ENCODE peak calls at places on chromosomes 11 and 22, in five cellular contexts. Q is choroid plexus epithelial cell, G is AG10803, R is tibial nerve, Z is lung. F is an unnamed sample.

GRCh38 chr11:13343931-13344717 is 66.5 kb downstream of the BMAL1 start:
- DNase-seq in G (peak; percentile 76), R (peak; percentile 87), Z (peak; percentile 77), Q (peak; percentile 87), F (peak; percentile 85)

GRCh38 chr11:76995177-76995576 is 39.0 kb upstream of the B3GNT6 start:
- DNase-seq in G (no peak), Z (no peak), Q (no peak), R (no peak), F (no peak)

GRCh38 chr22:31626427-31627150 is 35.4 kb downstream of the PISD start:
- DNase-seq in Z (no peak), Q (peak; percentile 37), G (no peak), R (no peak), F (peak; percentile 37)

GRCh38 chr11:82356316-82356715 is 377.3 kb downstream of the FAM181B start:
- DNase-seq in R (no peak), Z (no peak), G (no peak), Q (no peak), F (no peak)

GRCh38 chr11:115605397-115606222 is 101.4 kb upstream of the CADM1 start:
- DNase-seq in Q (no peak), Z (no peak), R (no peak), G (no peak), F (no peak)

GRCh38 chr11:62479631-62480201 is 60.9 kb downstream of the SCGB1A1 start:
- DNase-seq in R (peak; percentile 16), G (no peak), Q (no peak), Z (no peak), F (no peak)

GRCh38 chr11:106012744-106013143 is 9.3 kb downstream of the MSANTD4 start:
- DNase-seq in Q (peak; percentile 91), R (no peak), Z (no peak), G (peak; percentile 23), F (peak; percentile 88)

GRCh38 chr11:69640995-69641581 is at the start of gene CCND1:
- DNase-seq in R (peak; percentile 32), G (peak; percentile 92), Q (peak; percentile 96), Z (peak; percentile 75), F (peak; percentile 94)

GRCh38 chr22:47569389-47570299 is 807.2 kb downstream of the TBC1D22A start:
- DNase-seq in R (no peak), Z (no peak), G (no peak), Q (no peak), F (no peak)

GRCh38 chr11:126603486-126603885 is 248.0 kb downstream of the ST3GAL4 start:
- DNase-seq in R (no peak), G (no peak), Z (no peak), Q (no peak), F (no peak)

GRCh38 chr11:115422013-115422697 is 82.1 kb downstream of the CADM1 start:
- DNase-seq in Z (no peak), R (no peak), G (no peak), Q (no peak), F (no peak)

GRCh38 chr11:73187854-73188253 is 30.2 kb upstream of the P2RY2 start:
- DNase-seq in G (no peak), R (no peak), Z (no peak), Q (no peak), F (no peak)

GRCh38 chr11:45091563-45092392 is 54.7 kb upstream of the PRDM11 start:
- DNase-seq in G (peak; percentile 77), Q (peak; percentile 37), R (no peak), Z (no peak), F (peak; percentile 67)

GRCh38 chr11:46446343-46446751 is 54.8 kb upstream of the CHRM4 start:
- DNase-seq in Z (no peak), R (no peak), Q (peak; percentile 60), G (peak; percentile 34), F (no peak)

GRCh38 chr11:108654994-108655631 is 9.8 kb upstream of the DDX10 start:
- DNase-seq in R (no peak), G (peak; percentile 67), Q (peak; percentile 79), Z (no peak), F (peak; percentile 72)

GRCh38 chr22:21657361-21658118 is 8.3 kb upstream of the PPIL2 start:
- DNase-seq in R (no peak), G (peak; percentile 19), Q (no peak), Z (peak; percentile 66), F (peak; percentile 18)

GRCh38 chr11:43577566-43578264 is 102.8 kb upstream of the HSD17B12 start:
- DNase-seq in Q (no peak), G (no peak), R (no peak), Z (no peak), F (no peak)

GRCh38 chr11:43578346-43579170 is 102.0 kb upstream of the HSD17B12 start:
- DNase-seq in Q (no peak), Z (no peak), R (no peak), G (peak; percentile 46), F (peak; percentile 39)

GRCh38 chr11:43575931-43576833 is 104.4 kb upstream of the HSD17B12 start:
- DNase-seq in R (no peak), Z (no peak), G (no peak), Q (no peak), F (peak; percentile 6)

GRCh38 chr11:43574949-43575915 is 105.3 kb upstream of the HSD17B12 start:
- DNase-seq in R (no peak), Q (peak; percentile 53), G (peak; percentile 51), Z (no peak), F (peak; percentile 68)

GRCh38 chr11:43576834-43577521 is 103.6 kb upstream of the HSD17B12 start:
- DNase-seq in Q (peak; percentile 60), R (peak; percentile 26), Z (no peak), G (peak; percentile 46), F (peak; percentile 62)
- TF ChIP-seq CTCF in Q (peak; percentile 67), R (no peak), Z (no peak), G (peak; percentile 49), F (peak; percentile 35)

DNA sequence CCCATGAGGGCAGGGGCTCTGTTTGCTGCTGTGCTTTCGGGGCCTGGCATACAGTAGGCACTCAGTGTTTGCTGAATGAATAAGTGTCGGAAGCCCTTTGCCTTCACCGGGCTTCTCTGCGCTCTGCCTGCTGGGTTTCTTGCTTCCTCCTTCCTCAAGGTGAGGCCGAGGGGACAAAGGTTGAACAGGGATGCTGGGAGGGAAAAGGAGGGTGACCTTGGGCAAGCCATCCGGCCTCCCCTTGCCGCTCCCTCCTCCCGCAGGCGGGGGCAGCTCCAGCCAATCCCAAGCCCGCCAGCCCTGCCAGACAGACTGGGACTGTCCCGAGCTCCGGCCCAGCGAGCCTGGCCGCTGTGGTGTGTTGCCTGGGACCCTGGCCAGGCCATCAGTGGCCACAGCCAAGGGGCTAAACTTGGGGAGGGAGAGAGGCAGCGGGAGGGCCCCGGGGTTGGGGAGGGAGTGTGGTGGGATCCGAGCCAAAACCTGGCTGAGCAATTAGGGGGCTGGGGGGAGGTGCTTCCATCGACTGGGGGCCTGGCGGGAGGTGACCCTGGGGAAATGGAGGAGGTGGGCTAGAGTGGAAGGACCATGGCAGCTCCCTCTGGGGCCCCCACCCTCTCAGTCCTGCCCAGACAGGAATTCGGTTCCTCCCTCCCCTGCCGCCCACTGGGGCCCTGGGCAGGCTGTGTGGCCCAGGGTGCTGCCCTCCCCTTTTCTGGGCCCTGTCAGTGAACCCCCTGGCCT is 3.3 kb upstream of the RCOR2 start:
- DNase-seq in Z (peak; percentile 45), R (no peak), G (peak; percentile 37), Q (no peak), F (peak; percentile 20)
- H3K4me3 ChIP-seq in Z (no peak overlapping the region), R (no peak overlapping the region), G (no peak overlapping the region), Q (no peak overlapping the region), F (no peak overlapping the region)

GRCh38 chr11:67044496-67044895 is 12.2 kb upstream of the RHOD start:
- DNase-seq in Z (no peak), R (no peak), Q (peak; percentile 49), G (no peak), F (no peak)
- TF ChIP-seq CTCF in Z (no peak), R (no peak), Q (peak; percentile 25), G (no peak), F (no peak)

DNA sequence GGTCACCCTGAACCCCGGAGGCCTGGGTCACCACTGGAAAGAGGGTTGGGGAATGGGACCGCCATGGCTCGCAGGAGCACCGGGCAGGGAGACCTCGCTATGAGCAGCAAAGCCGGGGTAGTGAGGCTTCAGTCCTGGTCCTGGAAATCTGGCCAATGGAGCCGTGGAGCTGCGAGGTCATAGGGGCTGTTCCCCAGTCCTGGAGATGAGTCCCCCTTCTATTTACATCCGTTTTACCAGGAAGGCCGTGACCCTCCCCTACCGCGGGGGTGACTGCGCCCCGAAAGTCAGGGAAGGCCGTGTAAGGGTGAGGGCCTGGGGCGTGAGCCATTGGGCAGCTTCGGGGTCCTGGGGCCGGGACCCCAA is 449 bp downstream of the PIDD1 start:
- DNase-seq in R (no peak), Z (no peak), G (no peak), Q (no peak), F (no peak)
- H3K4me3 ChIP-seq in R (peak overlapping the region; percentile 24), Z (peak overlapping the region; percentile 34), G (peak overlapping the region; percentile 65), Q (peak overlapping the region; percentile 64), F (peak overlapping the region; percentile 58)

GRCh38 chr22:41254230-41254629 is 13.5 kb upstream of the CHADL start:
- DNase-seq in Q (no peak), Z (no peak), G (no peak), R (no peak), F (no peak)

GRCh38 chr22:41256898-41257260 is 16.1 kb upstream of the CHADL start:
- DNase-seq in R (no peak), Q (peak; percentile 94), G (no peak), Z (no peak), F (peak; percentile 21)

GRCh38 chr22:41257696-41258095 is 17.0 kb upstream of the CHADL start:
- DNase-seq in G (no peak), Q (no peak), Z (no peak), R (no peak), F (no peak)

GRCh38 chr22:41252365-41252764 is 11.6 kb upstream of the CHADL start:
- DNase-seq in Q (no peak), R (no peak), G (no peak), Z (no peak), F (no peak)

DNA sequence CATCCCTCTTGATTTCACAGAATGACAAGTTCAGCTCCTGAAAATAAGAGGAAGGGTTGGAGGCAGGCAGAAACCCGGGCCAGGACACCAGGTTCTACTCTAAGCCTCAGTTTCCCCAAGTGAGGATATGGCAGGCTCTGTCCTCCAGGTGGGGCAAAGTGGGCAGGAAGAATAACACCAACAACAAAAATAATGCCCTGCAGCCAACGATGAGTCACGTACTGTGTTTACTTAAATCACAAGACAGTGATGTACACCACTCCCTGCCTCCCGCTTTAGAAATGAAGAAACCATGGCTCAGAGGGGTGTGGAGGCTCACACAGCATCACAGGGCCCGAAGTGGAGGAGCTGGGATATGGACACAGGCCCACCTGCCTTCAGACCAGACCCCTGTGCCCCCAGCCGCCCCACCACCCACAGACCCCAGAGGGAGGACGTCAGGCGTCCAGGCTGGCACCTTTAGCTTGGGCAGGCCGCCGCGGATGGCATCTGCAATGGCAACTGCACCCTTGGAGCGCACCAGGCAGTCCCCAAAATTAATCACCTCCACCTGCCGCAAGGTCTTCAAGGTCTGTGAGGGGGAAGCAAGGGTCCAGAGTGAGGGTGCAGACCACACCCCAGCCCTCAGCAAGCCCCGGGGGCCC is 15.6 kb upstream of the CHADL start:
- DNase-seq in Q (peak; percentile 90), Z (no peak), G (peak; percentile 55), R (no peak), F (peak; percentile 71)
- TF ChIP-seq CTCF in Q (peak; percentile 42), Z (no peak), G (peak; percentile 14), R (no peak), F (peak; percentile 15)